ENCODE peak calls at places on chromosomes 13 and 19, in six cellular contexts. One of them, this sample, is unnamed.

GRCh38 chr13:51499841-51500240 is 47.0 kb upstream of the INTS6 start:
- DNase-seq in bronchial epithelial cell: no peak
- DNase-seq in hepatocyte: no peak
- DNase-seq in breast epithelium: no peak
- DNase-seq in astrocyte of the spinal cord: no peak
- DNase-seq in pancreas: no peak
- DNase-seq in this sample: no peak

GRCh38 chr13:35524192-35524591 is 47.7 kb upstream of the MAB21L1 start:
- DNase-seq in bronchial epithelial cell: no peak
- DNase-seq in breast epithelium: no peak
- DNase-seq in pancreas: no peak
- DNase-seq in astrocyte of the spinal cord: no peak
- DNase-seq in hepatocyte: no peak
- DNase-seq in this sample: no peak

GRCh38 chr19:41327499-41328156 is 17.7 kb downstream of the CCDC97 start:
- DNase-seq in breast epithelium: peak
- DNase-seq in hepatocyte: no peak
- DNase-seq in astrocyte of the spinal cord: peak
- DNase-seq in bronchial epithelial cell: peak
- DNase-seq in pancreas: peak
- DNase-seq in this sample: peak

GRCh38 chr19:51325161-51325979 is 13.9 kb downstream of the IGLON5 start:
- DNase-seq in astrocyte of the spinal cord: no peak
- DNase-seq in hepatocyte: no peak
- DNase-seq in bronchial epithelial cell: no peak
- DNase-seq in breast epithelium: no peak
- DNase-seq in pancreas: no peak
- DNase-seq in this sample: no peak

GRCh38 chr13:34254366-34254765 is 436.4 kb downstream of the RFC3 start:
- DNase-seq in bronchial epithelial cell: peak
- DNase-seq in astrocyte of the spinal cord: no peak
- DNase-seq in breast epithelium: no peak
- DNase-seq in pancreas: no peak
- DNase-seq in hepatocyte: no peak
- DNase-seq in this sample: no peak

GRCh38 chr19:12833747-12834417 is 497 bp downstream of the RTBDN start:
- DNase-seq in bronchial epithelial cell: no peak
- DNase-seq in breast epithelium: no peak
- DNase-seq in hepatocyte: peak
- DNase-seq in pancreas: peak
- DNase-seq in astrocyte of the spinal cord: no peak
- DNase-seq in this sample: no peak

GRCh38 chr13:74273591-74273990 is 139.4 kb upstream of the KLF12 start:
- DNase-seq in breast epithelium: no peak
- DNase-seq in bronchial epithelial cell: no peak
- DNase-seq in astrocyte of the spinal cord: no peak
- DNase-seq in hepatocyte: no peak
- DNase-seq in pancreas: no peak
- DNase-seq in this sample: no peak

GRCh38 chr13:77507931-77508776 is 27.4 kb upstream of the SCEL start:
- DNase-seq in bronchial epithelial cell: peak
- DNase-seq in hepatocyte: no peak
- DNase-seq in breast epithelium: no peak
- DNase-seq in astrocyte of the spinal cord: peak
- DNase-seq in pancreas: no peak
- DNase-seq in this sample: no peak

GRCh38 chr19:48925240-48925843 is 8.2 kb upstream of the DHDH start:
- DNase-seq in astrocyte of the spinal cord: peak
- DNase-seq in breast epithelium: no peak
- DNase-seq in bronchial epithelial cell: peak
- DNase-seq in pancreas: no peak
- DNase-seq in hepatocyte: peak
- DNase-seq in this sample: no peak

GRCh38 chr13:106318941-106319411 is 216.5 kb downstream of the EFNB2 start:
- DNase-seq in pancreas: no peak
- DNase-seq in astrocyte of the spinal cord: peak
- DNase-seq in breast epithelium: no peak
- DNase-seq in hepatocyte: peak
- DNase-seq in bronchial epithelial cell: peak
- DNase-seq in this sample: no peak

GRCh38 chr13:95924389-95924994 is 128.7 kb downstream of the UGGT2 start:
- DNase-seq in hepatocyte: peak
- DNase-seq in pancreas: no peak
- DNase-seq in astrocyte of the spinal cord: peak
- DNase-seq in bronchial epithelial cell: peak
- DNase-seq in breast epithelium: no peak
- DNase-seq in this sample: no peak

GRCh38 chr13:106450991-106451390 is 84.5 kb downstream of the EFNB2 start:
- DNase-seq in astrocyte of the spinal cord: no peak
- DNase-seq in pancreas: no peak
- DNase-seq in bronchial epithelial cell: no peak
- DNase-seq in hepatocyte: no peak
- DNase-seq in breast epithelium: no peak
- DNase-seq in this sample: no peak

GRCh38 chr19:55831846-55832245 is at the start of gene NLRP11:
- DNase-seq in breast epithelium: no peak
- DNase-seq in bronchial epithelial cell: no peak
- DNase-seq in astrocyte of the spinal cord: no peak
- DNase-seq in pancreas: no peak
- DNase-seq in hepatocyte: no peak
- DNase-seq in this sample: no peak

GRCh38 chr19:31974941-31975340 is 370.5 kb upstream of the ZNF507 start:
- DNase-seq in bronchial epithelial cell: no peak
- DNase-seq in hepatocyte: no peak
- DNase-seq in pancreas: no peak
- DNase-seq in breast epithelium: no peak
- DNase-seq in astrocyte of the spinal cord: no peak
- DNase-seq in this sample: no peak

GRCh38 chr19:15123900-15124299 is 16.7 kb downstream of the SYDE1 start:
- DNase-seq in bronchial epithelial cell: no peak
- DNase-seq in astrocyte of the spinal cord: no peak
- DNase-seq in breast epithelium: no peak
- DNase-seq in pancreas: peak
- DNase-seq in hepatocyte: no peak
- DNase-seq in this sample: no peak

GRCh38 chr13:68588623-68589022 is 1358.5 kb upstream of the PCDH9 start:
- DNase-seq in breast epithelium: no peak
- DNase-seq in hepatocyte: no peak
- DNase-seq in bronchial epithelial cell: no peak
- DNase-seq in astrocyte of the spinal cord: no peak
- DNase-seq in pancreas: no peak
- DNase-seq in this sample: no peak

GRCh38 chr19:1787116-1787515 is 25.0 kb downstream of the ATP8B3 start:
- DNase-seq in bronchial epithelial cell: no peak
- DNase-seq in astrocyte of the spinal cord: no peak
- DNase-seq in hepatocyte: no peak
- DNase-seq in breast epithelium: no peak
- DNase-seq in pancreas: no peak
- DNase-seq in this sample: no peak

GRCh38 chr19:18251587-18252369 is 22.5 kb downstream of the IQCN start:
- DNase-seq in breast epithelium: peak
- DNase-seq in pancreas: peak
- DNase-seq in bronchial epithelial cell: peak
- DNase-seq in hepatocyte: peak
- DNase-seq in astrocyte of the spinal cord: peak
- DNase-seq in this sample: no peak

GRCh38 chr13:30341815-30342570 is 34.6 kb upstream of the KATNAL1 start:
- DNase-seq in hepatocyte: peak
- DNase-seq in pancreas: peak
- DNase-seq in bronchial epithelial cell: peak
- DNase-seq in astrocyte of the spinal cord: peak
- DNase-seq in breast epithelium: peak
- DNase-seq in this sample: peak

GRCh38 chr13:113070855-113071254 is 34.7 kb upstream of the F7 start:
- DNase-seq in astrocyte of the spinal cord: no peak
- DNase-seq in pancreas: no peak
- DNase-seq in breast epithelium: no peak
- DNase-seq in hepatocyte: no peak
- DNase-seq in bronchial epithelial cell: no peak
- DNase-seq in this sample: no peak

GRCh38 chr13:79096099-79096498 is 310.0 kb downstream of the RBM26 start:
- DNase-seq in bronchial epithelial cell: no peak
- DNase-seq in hepatocyte: no peak
- DNase-seq in breast epithelium: no peak
- DNase-seq in pancreas: no peak
- DNase-seq in astrocyte of the spinal cord: no peak
- DNase-seq in this sample: no peak

DNA sequence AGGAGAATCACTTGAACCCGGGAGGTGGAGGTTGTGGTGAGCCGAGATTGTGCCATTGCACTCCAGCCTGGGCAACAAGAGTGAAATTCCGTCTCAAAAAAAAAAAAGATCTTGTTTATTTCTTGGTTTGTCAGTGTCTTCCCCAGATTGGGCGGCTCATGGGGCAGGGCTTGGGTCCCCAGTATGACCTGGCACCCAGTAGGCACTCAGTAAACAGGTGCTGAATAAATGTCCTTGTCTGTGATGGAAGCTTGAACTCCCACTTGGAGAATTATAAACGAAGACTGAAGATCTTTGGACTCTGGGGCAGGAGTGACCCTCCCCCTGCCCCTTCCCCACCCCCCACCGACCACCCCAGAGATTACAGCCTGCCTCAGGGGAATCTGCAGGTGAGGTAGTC is 9.9 kb upstream of the FUT5 start:
- DNase-seq in hepatocyte: no peak
- DNase-seq in breast epithelium: no peak
- DNase-seq in bronchial epithelial cell: no peak
- DNase-seq in pancreas: no peak
- DNase-seq in astrocyte of the spinal cord: no peak
- DNase-seq in this sample: no peak
- TF ChIP-seq CTCF in hepatocyte: no peak
- TF ChIP-seq CTCF in breast epithelium: no peak
- TF ChIP-seq CTCF in bronchial epithelial cell: no peak
- TF ChIP-seq CTCF in pancreas: no peak
- TF ChIP-seq CTCF in astrocyte of the spinal cord: no peak
- TF ChIP-seq CTCF in this sample: no peak

GRCh38 chr19:29548483-29549085 is 22.8 kb downstream of the VSTM2B start:
- DNase-seq in pancreas: no peak
- DNase-seq in breast epithelium: no peak
- DNase-seq in astrocyte of the spinal cord: no peak
- DNase-seq in bronchial epithelial cell: no peak
- DNase-seq in hepatocyte: no peak
- DNase-seq in this sample: no peak

GRCh38 chr19:29547361-29547960 is 21.7 kb downstream of the VSTM2B start:
- DNase-seq in hepatocyte: no peak
- DNase-seq in breast epithelium: no peak
- DNase-seq in bronchial epithelial cell: no peak
- DNase-seq in pancreas: no peak
- DNase-seq in astrocyte of the spinal cord: no peak
- DNase-seq in this sample: peak

GRCh38 chr19:29550896-29551295 is 25.1 kb downstream of the VSTM2B start:
- DNase-seq in breast epithelium: no peak
- DNase-seq in hepatocyte: no peak
- DNase-seq in bronchial epithelial cell: no peak
- DNase-seq in astrocyte of the spinal cord: no peak
- DNase-seq in pancreas: no peak
- DNase-seq in this sample: peak

GRCh38 chr19:29547981-29548380 is 22.2 kb downstream of the VSTM2B start:
- DNase-seq in bronchial epithelial cell: no peak
- DNase-seq in astrocyte of the spinal cord: no peak
- DNase-seq in breast epithelium: no peak
- DNase-seq in pancreas: no peak
- DNase-seq in hepatocyte: no peak
- DNase-seq in this sample: no peak

DNA sequence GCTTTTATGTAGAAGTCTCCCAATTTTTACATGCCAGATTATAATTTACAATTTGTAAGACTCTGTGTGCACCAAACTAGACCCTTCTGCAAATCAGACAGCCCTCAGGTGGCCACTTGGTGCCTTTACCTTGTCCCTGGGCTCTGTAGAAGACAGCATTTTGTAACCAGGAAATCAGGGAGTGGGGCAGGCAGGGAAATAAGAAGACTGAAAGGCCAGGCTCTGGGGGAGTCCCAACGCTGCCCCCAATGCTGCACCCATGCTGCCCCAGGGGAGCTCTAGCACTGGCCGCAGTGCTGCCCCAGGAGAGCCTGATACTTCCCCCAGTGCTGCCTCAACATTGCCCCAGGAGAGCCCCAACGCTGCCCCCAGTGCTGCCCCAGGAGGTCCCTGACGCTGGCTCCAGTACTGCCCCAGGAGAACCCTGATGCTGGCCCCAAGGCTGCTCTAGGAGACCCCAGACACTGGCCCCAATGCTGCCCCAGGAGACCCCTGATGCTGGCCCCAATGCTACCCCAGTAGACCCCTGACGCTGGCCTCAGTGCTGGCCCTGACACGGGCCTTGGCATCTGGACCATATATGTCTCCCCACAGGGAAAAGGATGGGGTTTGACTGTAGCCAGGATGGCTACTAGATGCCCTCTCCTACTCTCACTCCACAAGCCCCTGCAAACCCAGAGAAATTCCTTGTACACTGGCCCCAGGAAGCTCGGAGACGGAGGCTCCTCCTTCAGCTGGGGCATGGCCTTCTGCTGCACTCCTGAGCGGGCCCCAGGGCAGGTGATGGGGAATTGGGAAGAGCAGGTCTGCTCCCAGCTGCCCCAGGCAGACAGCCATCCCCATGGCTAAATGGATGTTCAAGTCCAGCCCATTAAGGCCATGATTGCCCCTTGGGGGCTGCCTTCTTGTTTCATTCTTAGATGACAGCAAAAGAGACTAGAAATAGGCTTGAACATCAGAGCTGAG is 23.6 kb downstream of the VSTM2B start:
- DNase-seq in pancreas: no peak
- DNase-seq in breast epithelium: no peak
- DNase-seq in bronchial epithelial cell: no peak
- DNase-seq in astrocyte of the spinal cord: no peak
- DNase-seq in hepatocyte: no peak
- DNase-seq in this sample: no peak
- TF ChIP-seq CTCF in pancreas: no peak
- TF ChIP-seq CTCF in breast epithelium: no peak
- TF ChIP-seq CTCF in bronchial epithelial cell: no peak
- TF ChIP-seq CTCF in astrocyte of the spinal cord: no peak
- TF ChIP-seq CTCF in hepatocyte: no peak
- TF ChIP-seq CTCF in this sample: no peak

GRCh38 chr19:16516923-16517610 is 20.9 kb downstream of the C19orf44 start:
- DNase-seq in bronchial epithelial cell: no peak
- DNase-seq in breast epithelium: no peak
- DNase-seq in hepatocyte: no peak
- DNase-seq in pancreas: no peak
- DNase-seq in astrocyte of the spinal cord: no peak
- DNase-seq in this sample: no peak
- TF ChIP-seq CTCF in bronchial epithelial cell: no peak
- TF ChIP-seq CTCF in breast epithelium: no peak
- TF ChIP-seq CTCF in hepatocyte: no peak
- TF ChIP-seq CTCF in pancreas: no peak
- TF ChIP-seq CTCF in astrocyte of the spinal cord: no peak
- TF ChIP-seq CTCF in this sample: no peak

DNA sequence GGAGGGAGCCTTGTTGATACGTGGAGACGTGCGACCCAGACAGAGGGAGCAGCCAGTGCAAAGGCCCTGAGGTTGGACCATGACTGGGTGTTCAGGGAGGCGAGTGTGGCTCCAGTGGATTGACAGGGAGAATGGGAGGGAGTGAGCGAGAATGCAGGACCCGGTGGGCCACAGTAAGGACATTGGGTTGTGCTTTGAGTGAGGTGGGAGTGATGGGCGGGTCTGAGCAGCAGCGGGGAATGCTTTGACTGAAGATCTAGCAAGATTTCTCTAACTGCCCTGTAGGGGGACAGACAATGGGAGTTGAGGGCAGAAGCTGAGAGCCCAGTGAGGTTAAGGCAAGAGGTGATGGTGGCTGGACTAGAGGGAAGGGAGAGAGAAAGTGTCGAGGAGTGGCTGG is 7.7 kb upstream of the NANOS2 start:
- DNase-seq in pancreas: no peak
- DNase-seq in bronchial epithelial cell: no peak
- DNase-seq in hepatocyte: no peak
- DNase-seq in breast epithelium: no peak
- DNase-seq in astrocyte of the spinal cord: no peak
- DNase-seq in this sample: no peak
- TF ChIP-seq CTCF in pancreas: no peak
- TF ChIP-seq CTCF in bronchial epithelial cell: peak
- TF ChIP-seq CTCF in hepatocyte: no peak
- TF ChIP-seq CTCF in breast epithelium: no peak
- TF ChIP-seq CTCF in astrocyte of the spinal cord: peak
- TF ChIP-seq CTCF in this sample: no peak